ENCODE peak calls at places on chromosomes 3 and 15, in eight cellular contexts. One of them, this sample, is unnamed.
A peak's percentile ranks its signal among the peaks of the same experiment; 100 is the strongest.

GRCh38 chr3:94004301-94004910 is 24.0 kb downstream of the STX19 start:
- DNase-seq in substantia nigra: no peak
- DNase-seq in non-pigmented ciliary epithelial cell: no peak
- DNase-seq in H9: no peak
- DNase-seq in AG08395: peak; percentile 68
- DNase-seq in GM18507: peak; percentile 11
- DNase-seq in transverse colon: no peak
- DNase-seq in HCEC 1CT: peak; percentile 68
- DNase-seq in this sample: peak; percentile 3

GRCh38 chr15:66923438-66923881 is 141.9 kb upstream of the SMAD3 start:
- DNase-seq in substantia nigra: no peak
- DNase-seq in non-pigmented ciliary epithelial cell: no peak
- DNase-seq in H9: peak; percentile 82
- DNase-seq in AG08395: no peak
- DNase-seq in GM18507: no peak
- DNase-seq in transverse colon: peak; percentile 43
- DNase-seq in HCEC 1CT: no peak
- DNase-seq in this sample: peak; percentile 23

GRCh38 chr3:57809609-57809968 is 53.5 kb downstream of the SLMAP start:
- DNase-seq in substantia nigra: no peak
- DNase-seq in non-pigmented ciliary epithelial cell: no peak
- DNase-seq in H9: no peak
- DNase-seq in AG08395: no peak
- DNase-seq in GM18507: no peak
- DNase-seq in transverse colon: no peak
- DNase-seq in HCEC 1CT: no peak
- DNase-seq in this sample: no peak

GRCh38 chr15:43915820-43916660 is 89.2 kb downstream of the WDR76 start:
- DNase-seq in substantia nigra: no peak
- DNase-seq in non-pigmented ciliary epithelial cell: no peak
- DNase-seq in H9: no peak
- DNase-seq in AG08395: no peak
- DNase-seq in GM18507: no peak
- DNase-seq in transverse colon: no peak
- DNase-seq in HCEC 1CT: no peak
- DNase-seq in this sample: no peak

GRCh38 chr15:29130461-29130860 is 139.2 kb downstream of the NSMCE3 start:
- DNase-seq in substantia nigra: no peak
- DNase-seq in non-pigmented ciliary epithelial cell: no peak
- DNase-seq in H9: no peak
- DNase-seq in AG08395: no peak
- DNase-seq in GM18507: no peak
- DNase-seq in transverse colon: no peak
- DNase-seq in HCEC 1CT: no peak
- DNase-seq in this sample: no peak

GRCh38 chr3:128919988-128920387 is 40.6 kb downstream of the ACAD9 start:
- DNase-seq in substantia nigra: no peak
- DNase-seq in non-pigmented ciliary epithelial cell: no peak
- DNase-seq in H9: no peak
- DNase-seq in AG08395: no peak
- DNase-seq in GM18507: no peak
- DNase-seq in transverse colon: no peak
- DNase-seq in HCEC 1CT: no peak
- DNase-seq in this sample: no peak

GRCh38 chr15:75920079-75920478 is 16.4 kb downstream of the FBXO22 start:
- DNase-seq in substantia nigra: no peak
- DNase-seq in non-pigmented ciliary epithelial cell: no peak
- DNase-seq in H9: no peak
- DNase-seq in AG08395: no peak
- DNase-seq in GM18507: no peak
- DNase-seq in transverse colon: no peak
- DNase-seq in HCEC 1CT: no peak
- DNase-seq in this sample: no peak

GRCh38 chr15:58472821-58473581 is 41.2 kb downstream of the LIPC start:
- DNase-seq in substantia nigra: no peak
- DNase-seq in non-pigmented ciliary epithelial cell: no peak
- DNase-seq in H9: no peak
- DNase-seq in AG08395: no peak
- DNase-seq in GM18507: no peak
- DNase-seq in transverse colon: no peak
- DNase-seq in HCEC 1CT: no peak
- DNase-seq in this sample: no peak

GRCh38 chr3:168752339-168752738 is 656.6 kb upstream of the GOLIM4 start:
- DNase-seq in substantia nigra: no peak
- DNase-seq in non-pigmented ciliary epithelial cell: no peak
- DNase-seq in H9: no peak
- DNase-seq in AG08395: no peak
- DNase-seq in GM18507: no peak
- DNase-seq in transverse colon: no peak
- DNase-seq in HCEC 1CT: no peak
- DNase-seq in this sample: no peak

GRCh38 chr3:133895208-133896001 is at the start of gene RAB6B:
- DNase-seq in substantia nigra: no peak
- DNase-seq in non-pigmented ciliary epithelial cell: no peak
- DNase-seq in H9: peak; percentile 64
- DNase-seq in AG08395: peak; percentile 85
- DNase-seq in GM18507: no peak
- DNase-seq in transverse colon: no peak
- DNase-seq in HCEC 1CT: no peak
- DNase-seq in this sample: peak; percentile 51

GRCh38 chr15:31227954-31228542 is 98.6 kb upstream of the KLF13 start:
- DNase-seq in substantia nigra: no peak
- DNase-seq in non-pigmented ciliary epithelial cell: no peak
- DNase-seq in H9: no peak
- DNase-seq in AG08395: no peak
- DNase-seq in GM18507: no peak
- DNase-seq in transverse colon: no peak
- DNase-seq in HCEC 1CT: no peak
- DNase-seq in this sample: no peak

GRCh38 chr3:39361252-39361927 is 21.8 kb upstream of the SLC25A38 start:
- DNase-seq in substantia nigra: no peak
- DNase-seq in non-pigmented ciliary epithelial cell: no peak
- DNase-seq in H9: no peak
- DNase-seq in AG08395: no peak
- DNase-seq in GM18507: no peak
- DNase-seq in transverse colon: no peak
- DNase-seq in HCEC 1CT: no peak
- DNase-seq in this sample: no peak

GRCh38 chr15:57380854-57381253 is 4.5 kb downstream of the CGNL1 start:
- DNase-seq in substantia nigra: no peak
- DNase-seq in non-pigmented ciliary epithelial cell: no peak
- DNase-seq in H9: no peak
- DNase-seq in AG08395: no peak
- DNase-seq in GM18507: no peak
- DNase-seq in transverse colon: no peak
- DNase-seq in HCEC 1CT: no peak
- DNase-seq in this sample: no peak

GRCh38 chr3:51283421-51283820 is 101.7 kb upstream of the MANF start:
- DNase-seq in substantia nigra: no peak
- DNase-seq in non-pigmented ciliary epithelial cell: no peak
- DNase-seq in H9: no peak
- DNase-seq in AG08395: no peak
- DNase-seq in GM18507: no peak
- DNase-seq in transverse colon: no peak
- DNase-seq in HCEC 1CT: no peak
- DNase-seq in this sample: no peak

GRCh38 chr3:134037168-134037567 is 7.4 kb upstream of the SLCO2A1 start:
- DNase-seq in substantia nigra: no peak
- DNase-seq in non-pigmented ciliary epithelial cell: no peak
- DNase-seq in H9: no peak
- DNase-seq in AG08395: no peak
- DNase-seq in GM18507: no peak
- DNase-seq in transverse colon: no peak
- DNase-seq in HCEC 1CT: no peak
- DNase-seq in this sample: no peak

GRCh38 chr15:54150255-54150654 is 172.0 kb downstream of the UNC13C start:
- DNase-seq in substantia nigra: no peak
- DNase-seq in non-pigmented ciliary epithelial cell: no peak
- DNase-seq in H9: no peak
- DNase-seq in AG08395: peak; percentile 2
- DNase-seq in GM18507: no peak
- DNase-seq in transverse colon: no peak
- DNase-seq in HCEC 1CT: no peak
- DNase-seq in this sample: no peak

GRCh38 chr15:52486003-52486996 is 42.4 kb downstream of the MYO5A start:
- DNase-seq in substantia nigra: no peak
- DNase-seq in non-pigmented ciliary epithelial cell: no peak
- DNase-seq in H9: peak; percentile 38
- DNase-seq in AG08395: no peak
- DNase-seq in GM18507: no peak
- DNase-seq in transverse colon: no peak
- DNase-seq in HCEC 1CT: no peak
- DNase-seq in this sample: no peak

GRCh38 chr3:23880703-23881339 is 36.0 kb downstream of the NKIRAS1 start:
- DNase-seq in substantia nigra: no peak
- DNase-seq in non-pigmented ciliary epithelial cell: no peak
- DNase-seq in H9: no peak
- DNase-seq in AG08395: no peak
- DNase-seq in GM18507: no peak
- DNase-seq in transverse colon: no peak
- DNase-seq in HCEC 1CT: no peak
- DNase-seq in this sample: no peak

GRCh38 chr3:63441262-63441661 is 163.2 kb downstream of the SYNPR start:
- DNase-seq in substantia nigra: no peak
- DNase-seq in non-pigmented ciliary epithelial cell: no peak
- DNase-seq in H9: no peak
- DNase-seq in AG08395: no peak
- DNase-seq in GM18507: no peak
- DNase-seq in transverse colon: no peak
- DNase-seq in HCEC 1CT: no peak
- DNase-seq in this sample: no peak

GRCh38 chr3:11953350-11953749 is 50.8 kb upstream of the SYN2 start:
- DNase-seq in substantia nigra: no peak
- DNase-seq in non-pigmented ciliary epithelial cell: no peak
- DNase-seq in H9: no peak
- DNase-seq in AG08395: no peak
- DNase-seq in GM18507: no peak
- DNase-seq in transverse colon: no peak
- DNase-seq in HCEC 1CT: no peak
- DNase-seq in this sample: no peak

GRCh38 chr3:19934098-19934566 is at the start of gene EFHB:
- DNase-seq in substantia nigra: no peak
- DNase-seq in non-pigmented ciliary epithelial cell: no peak
- DNase-seq in H9: peak; percentile 92
- DNase-seq in AG08395: no peak
- DNase-seq in GM18507: no peak
- DNase-seq in transverse colon: peak; percentile 63
- DNase-seq in HCEC 1CT: no peak
- DNase-seq in this sample: no peak

GRCh38 chr3:18725668-18726407 is 300.7 kb upstream of the SATB1 start:
- DNase-seq in substantia nigra: no peak
- DNase-seq in non-pigmented ciliary epithelial cell: no peak
- DNase-seq in H9: no peak
- DNase-seq in AG08395: no peak
- DNase-seq in GM18507: no peak
- DNase-seq in transverse colon: no peak
- DNase-seq in HCEC 1CT: no peak
- DNase-seq in this sample: no peak

GRCh38 chr15:56074866-56075265 is 81.5 kb upstream of the NEDD4 start:
- DNase-seq in substantia nigra: no peak
- DNase-seq in non-pigmented ciliary epithelial cell: no peak
- DNase-seq in H9: no peak
- DNase-seq in AG08395: no peak
- DNase-seq in GM18507: no peak
- DNase-seq in transverse colon: no peak
- DNase-seq in HCEC 1CT: no peak
- DNase-seq in this sample: no peak

GRCh38 chr3:175193815-175194518 is 334.8 kb downstream of the NAALADL2 start:
- DNase-seq in substantia nigra: no peak
- DNase-seq in non-pigmented ciliary epithelial cell: no peak
- DNase-seq in H9: no peak
- DNase-seq in AG08395: peak; percentile 6
- DNase-seq in GM18507: no peak
- DNase-seq in transverse colon: no peak
- DNase-seq in HCEC 1CT: peak; percentile 73
- DNase-seq in this sample: peak; percentile 6

GRCh38 chr3:112333386-112334334 is 704 bp downstream of the CD200 start:
- DNase-seq in substantia nigra: no peak
- DNase-seq in non-pigmented ciliary epithelial cell: no peak
- DNase-seq in H9: peak; percentile 66
- DNase-seq in AG08395: no peak
- DNase-seq in GM18507: no peak
- DNase-seq in transverse colon: no peak
- DNase-seq in HCEC 1CT: peak; percentile 7
- DNase-seq in this sample: no peak

GRCh38 chr15:66071621-66072295 is 181.8 kb downstream of the MEGF11 start:
- DNase-seq in substantia nigra: no peak
- DNase-seq in non-pigmented ciliary epithelial cell: no peak
- DNase-seq in H9: no peak
- DNase-seq in AG08395: peak; percentile 73
- DNase-seq in GM18507: no peak
- DNase-seq in transverse colon: no peak
- DNase-seq in HCEC 1CT: no peak
- DNase-seq in this sample: no peak

GRCh38 chr3:11690863-11691833 is 47.4 kb upstream of the VGLL4 start:
- DNase-seq in substantia nigra: no peak
- DNase-seq in non-pigmented ciliary epithelial cell: no peak
- DNase-seq in H9: no peak
- DNase-seq in AG08395: peak; percentile 37
- DNase-seq in GM18507: no peak
- DNase-seq in transverse colon: no peak
- DNase-seq in HCEC 1CT: no peak
- DNase-seq in this sample: peak; percentile 30

GRCh38 chr3:53180305-53181023 is 19.5 kb downstream of the PRKCD start:
- DNase-seq in substantia nigra: no peak
- DNase-seq in non-pigmented ciliary epithelial cell: no peak
- DNase-seq in H9: no peak
- DNase-seq in AG08395: no peak
- DNase-seq in GM18507: no peak
- DNase-seq in transverse colon: peak; percentile 60
- DNase-seq in HCEC 1CT: no peak
- DNase-seq in this sample: no peak

GRCh38 chr3:54427951-54428871 is 305.9 kb downstream of the CACNA2D3 start:
- DNase-seq in substantia nigra: no peak
- DNase-seq in non-pigmented ciliary epithelial cell: peak; percentile 66
- DNase-seq in H9: peak; percentile 65
- DNase-seq in AG08395: peak; percentile 73
- DNase-seq in GM18507: peak; percentile 14
- DNase-seq in transverse colon: peak; percentile 53
- DNase-seq in HCEC 1CT: peak; percentile 33
- DNase-seq in this sample: peak; percentile 26

GRCh38 chr3:89113887-89114840 is 6.7 kb downstream of the EPHA3 start:
- DNase-seq in substantia nigra: peak; percentile 34
- DNase-seq in non-pigmented ciliary epithelial cell: no peak
- DNase-seq in H9: peak; percentile 92
- DNase-seq in AG08395: peak; percentile 38
- DNase-seq in GM18507: no peak
- DNase-seq in transverse colon: peak; percentile 38
- DNase-seq in HCEC 1CT: peak; percentile 72
- DNase-seq in this sample: no peak

GRCh38 chr3:126621171-126621570 is 33.8 kb downstream of the TXNRD3 start:
- DNase-seq in substantia nigra: no peak
- DNase-seq in non-pigmented ciliary epithelial cell: no peak
- DNase-seq in H9: no peak
- DNase-seq in AG08395: peak; percentile 36
- DNase-seq in GM18507: no peak
- DNase-seq in transverse colon: no peak
- DNase-seq in HCEC 1CT: peak; percentile 60
- DNase-seq in this sample: peak; percentile 6

GRCh38 chr3:108406661-108407206 is 103.7 kb downstream of the MYH15 start:
- DNase-seq in substantia nigra: no peak
- DNase-seq in non-pigmented ciliary epithelial cell: no peak
- DNase-seq in H9: no peak
- DNase-seq in AG08395: peak; percentile 56
- DNase-seq in GM18507: peak; percentile 36
- DNase-seq in transverse colon: peak; percentile 60
- DNase-seq in HCEC 1CT: peak; percentile 44
- DNase-seq in this sample: peak; percentile 18

GRCh38 chr3:25854635-25855034 is 64.7 kb downstream of the OXSM start:
- DNase-seq in substantia nigra: no peak
- DNase-seq in non-pigmented ciliary epithelial cell: peak; percentile 56
- DNase-seq in H9: no peak
- DNase-seq in AG08395: peak; percentile 32
- DNase-seq in GM18507: no peak
- DNase-seq in transverse colon: no peak
- DNase-seq in HCEC 1CT: peak; percentile 85
- DNase-seq in this sample: peak; percentile 5

GRCh38 chr3:151003024-151003771 is 30.7 kb upstream of the CLRN1 start:
- DNase-seq in substantia nigra: no peak
- DNase-seq in non-pigmented ciliary epithelial cell: peak; percentile 26
- DNase-seq in H9: no peak
- DNase-seq in AG08395: no peak
- DNase-seq in GM18507: no peak
- DNase-seq in transverse colon: no peak
- DNase-seq in HCEC 1CT: peak; percentile 28
- DNase-seq in this sample: peak; percentile 12

This sample was measured in H54.